ENCODE peak calls at places on chromosome 2, in nine cellular contexts. One of them, this sample, is unnamed.
A peak's percentile ranks its signal among the peaks of the same experiment; 100 is the strongest.

GRCh38 chr2:64866797-64867196 is 122.4 kb upstream of the SLC1A4 start:
- DNase-seq in naive thymus-derived CD4-positive, alpha-beta T cell: no peak
- DNase-seq in tibial nerve: peak; percentile 80
- DNase-seq in IMR-90: peak; percentile 98
- DNase-seq in lower lobe of right lung: no peak
- DNase-seq in SJSA1: peak; percentile 89
- DNase-seq in lung: no peak
- DNase-seq in uterus: peak; percentile 49
- DNase-seq in SK-N-SH: no peak
- DNase-seq in this sample: no peak

GRCh38 chr2:4354678-4355077 is 651.3 kb downstream of the DCDC2C start:
- DNase-seq in SJSA1: no peak
- DNase-seq in naive thymus-derived CD4-positive, alpha-beta T cell: no peak
- DNase-seq in lower lobe of right lung: no peak
- DNase-seq in tibial nerve: no peak
- DNase-seq in SK-N-SH: peak; percentile 51
- DNase-seq in lung: no peak
- DNase-seq in IMR-90: no peak
- DNase-seq in uterus: no peak
- DNase-seq in this sample: no peak

GRCh38 chr2:179180242-179180641 is 84.4 kb downstream of the SESTD1 start:
- DNase-seq in SK-N-SH: no peak
- DNase-seq in uterus: no peak
- DNase-seq in lower lobe of right lung: no peak
- DNase-seq in IMR-90: no peak
- DNase-seq in SJSA1: no peak
- DNase-seq in lung: no peak
- DNase-seq in naive thymus-derived CD4-positive, alpha-beta T cell: no peak
- DNase-seq in tibial nerve: no peak
- DNase-seq in this sample: no peak

GRCh38 chr2:85971369-85971768 is 82.6 kb upstream of the ST3GAL5 start:
- DNase-seq in IMR-90: peak; percentile 74
- DNase-seq in SJSA1: no peak
- DNase-seq in lung: no peak
- DNase-seq in SK-N-SH: no peak
- DNase-seq in lower lobe of right lung: no peak
- DNase-seq in naive thymus-derived CD4-positive, alpha-beta T cell: no peak
- DNase-seq in tibial nerve: no peak
- DNase-seq in uterus: no peak
- DNase-seq in this sample: no peak

GRCh38 chr2:239998006-239998405 is 27.1 kb downstream of the NDUFA10 start:
- DNase-seq in SK-N-SH: no peak
- DNase-seq in naive thymus-derived CD4-positive, alpha-beta T cell: no peak
- DNase-seq in IMR-90: no peak
- DNase-seq in lower lobe of right lung: no peak
- DNase-seq in lung: no peak
- DNase-seq in uterus: no peak
- DNase-seq in SJSA1: no peak
- DNase-seq in tibial nerve: no peak
- DNase-seq in this sample: no peak

GRCh38 chr2:63432373-63432772 is 155.9 kb downstream of the WDPCP start:
- DNase-seq in uterus: no peak
- DNase-seq in tibial nerve: no peak
- DNase-seq in naive thymus-derived CD4-positive, alpha-beta T cell: no peak
- DNase-seq in SJSA1: no peak
- DNase-seq in IMR-90: peak; percentile 66
- DNase-seq in SK-N-SH: no peak
- DNase-seq in lung: no peak
- DNase-seq in lower lobe of right lung: no peak
- DNase-seq in this sample: no peak

GRCh38 chr2:142865924-142866323 is 11.5 kb upstream of the KYNU start:
- DNase-seq in lung: no peak
- DNase-seq in IMR-90: peak; percentile 30
- DNase-seq in lower lobe of right lung: no peak
- DNase-seq in SK-N-SH: no peak
- DNase-seq in tibial nerve: no peak
- DNase-seq in SJSA1: no peak
- DNase-seq in uterus: no peak
- DNase-seq in naive thymus-derived CD4-positive, alpha-beta T cell: no peak
- DNase-seq in this sample: no peak

GRCh38 chr2:73759287-73759764 is 20.6 kb downstream of the DUSP11 start:
- DNase-seq in IMR-90: peak; percentile 58
- DNase-seq in SK-N-SH: no peak
- DNase-seq in uterus: peak; percentile 66
- DNase-seq in lung: no peak
- DNase-seq in lower lobe of right lung: no peak
- DNase-seq in naive thymus-derived CD4-positive, alpha-beta T cell: no peak
- DNase-seq in tibial nerve: no peak
- DNase-seq in SJSA1: no peak
- DNase-seq in this sample: no peak

GRCh38 chr2:10240911-10241610 is 61.6 kb upstream of the HPCAL1 start:
- DNase-seq in lung: no peak
- DNase-seq in naive thymus-derived CD4-positive, alpha-beta T cell: no peak
- DNase-seq in uterus: no peak
- DNase-seq in tibial nerve: no peak
- DNase-seq in SJSA1: no peak
- DNase-seq in lower lobe of right lung: peak; percentile 37
- DNase-seq in IMR-90: no peak
- DNase-seq in SK-N-SH: no peak
- DNase-seq in this sample: no peak

GRCh38 chr2:86031606-86032005 is 74.1 kb downstream of the POLR1A start:
- DNase-seq in lung: no peak
- DNase-seq in IMR-90: no peak
- DNase-seq in lower lobe of right lung: no peak
- DNase-seq in naive thymus-derived CD4-positive, alpha-beta T cell: no peak
- DNase-seq in SJSA1: no peak
- DNase-seq in SK-N-SH: no peak
- DNase-seq in uterus: no peak
- DNase-seq in tibial nerve: no peak
- DNase-seq in this sample: no peak

GRCh38 chr2:10279946-10280463 is 22.7 kb upstream of the HPCAL1 start:
- DNase-seq in naive thymus-derived CD4-positive, alpha-beta T cell: no peak
- DNase-seq in lower lobe of right lung: no peak
- DNase-seq in lung: no peak
- DNase-seq in uterus: no peak
- DNase-seq in SJSA1: no peak
- DNase-seq in SK-N-SH: no peak
- DNase-seq in tibial nerve: no peak
- DNase-seq in IMR-90: no peak
- DNase-seq in this sample: no peak

GRCh38 chr2:205731521-205731965 is 49.2 kb downstream of the NRP2 start:
- DNase-seq in SK-N-SH: no peak
- DNase-seq in lower lobe of right lung: no peak
- DNase-seq in SJSA1: peak; percentile 20
- DNase-seq in lung: no peak
- DNase-seq in tibial nerve: no peak
- DNase-seq in IMR-90: peak; percentile 98
- DNase-seq in uterus: no peak
- DNase-seq in naive thymus-derived CD4-positive, alpha-beta T cell: no peak
- DNase-seq in this sample: no peak

GRCh38 chr2:54773838-54774237 is 50.4 kb downstream of the EML6 start:
- DNase-seq in SK-N-SH: no peak
- DNase-seq in naive thymus-derived CD4-positive, alpha-beta T cell: no peak
- DNase-seq in lower lobe of right lung: no peak
- DNase-seq in SJSA1: no peak
- DNase-seq in lung: no peak
- DNase-seq in tibial nerve: no peak
- DNase-seq in uterus: no peak
- DNase-seq in IMR-90: no peak
- DNase-seq in this sample: no peak

GRCh38 chr2:230940476-230940815 is 15.4 kb upstream of the GPR55 start:
- DNase-seq in uterus: no peak
- DNase-seq in lower lobe of right lung: peak; percentile 24
- DNase-seq in tibial nerve: no peak
- DNase-seq in IMR-90: no peak
- DNase-seq in SJSA1: no peak
- DNase-seq in naive thymus-derived CD4-positive, alpha-beta T cell: no peak
- DNase-seq in SK-N-SH: no peak
- DNase-seq in lung: no peak
- DNase-seq in this sample: no peak

GRCh38 chr2:189613077-189613636 is 32.6 kb upstream of the SLC40A1 start:
- DNase-seq in tibial nerve: no peak
- DNase-seq in uterus: peak; percentile 37
- DNase-seq in SK-N-SH: no peak
- DNase-seq in IMR-90: peak; percentile 98
- DNase-seq in naive thymus-derived CD4-positive, alpha-beta T cell: no peak
- DNase-seq in lower lobe of right lung: no peak
- DNase-seq in lung: peak; percentile 39
- DNase-seq in SJSA1: peak; percentile 75
- DNase-seq in this sample: no peak

GRCh38 chr2:67289921-67290371 is 107.2 kb upstream of the ETAA1 start:
- DNase-seq in uterus: no peak
- DNase-seq in naive thymus-derived CD4-positive, alpha-beta T cell: no peak
- DNase-seq in lung: no peak
- DNase-seq in SJSA1: peak; percentile 30
- DNase-seq in SK-N-SH: no peak
- DNase-seq in IMR-90: peak; percentile 95
- DNase-seq in tibial nerve: no peak
- DNase-seq in lower lobe of right lung: no peak
- DNase-seq in this sample: no peak
- H3K27ac ChIP-seq in uterus: no peak overlapping the region
- H3K27ac ChIP-seq in naive thymus-derived CD4-positive, alpha-beta T cell: no peak overlapping the region
- H3K27ac ChIP-seq in lung: no peak overlapping the region
- H3K27ac ChIP-seq in SJSA1: peak overlapping the region; percentile 57
- H3K27ac ChIP-seq in SK-N-SH: no peak overlapping the region
- H3K27ac ChIP-seq in IMR-90: peak overlapping the region; percentile 20
- H3K27ac ChIP-seq in tibial nerve: no peak overlapping the region
- H3K27ac ChIP-seq in lower lobe of right lung: no peak overlapping the region
- H3K27ac ChIP-seq in this sample: no peak overlapping the region

GRCh38 chr2:227861011-227861410 is 10.4 kb upstream of the DAW1 start:
- DNase-seq in tibial nerve: no peak
- DNase-seq in lower lobe of right lung: no peak
- DNase-seq in lung: no peak
- DNase-seq in SJSA1: no peak
- DNase-seq in IMR-90: no peak
- DNase-seq in naive thymus-derived CD4-positive, alpha-beta T cell: no peak
- DNase-seq in uterus: no peak
- DNase-seq in SK-N-SH: no peak
- DNase-seq in this sample: no peak

GRCh38 chr2:227862227-227862740 is 9.1 kb upstream of the DAW1 start:
- DNase-seq in SK-N-SH: peak; percentile 48
- DNase-seq in SJSA1: peak; percentile 50
- DNase-seq in IMR-90: peak; percentile 64
- DNase-seq in lung: no peak
- DNase-seq in lower lobe of right lung: no peak
- DNase-seq in uterus: no peak
- DNase-seq in naive thymus-derived CD4-positive, alpha-beta T cell: no peak
- DNase-seq in tibial nerve: no peak
- DNase-seq in this sample: no peak

GRCh38 chr2:227864161-227864756 is 7.2 kb upstream of the DAW1 start:
- DNase-seq in SK-N-SH: no peak
- DNase-seq in lower lobe of right lung: no peak
- DNase-seq in tibial nerve: no peak
- DNase-seq in IMR-90: peak; percentile 49
- DNase-seq in lung: no peak
- DNase-seq in uterus: no peak
- DNase-seq in SJSA1: no peak
- DNase-seq in naive thymus-derived CD4-positive, alpha-beta T cell: no peak
- DNase-seq in this sample: no peak

GRCh38 chr2:227865281-227865680 is 6.2 kb upstream of the DAW1 start:
- DNase-seq in uterus: no peak
- DNase-seq in tibial nerve: no peak
- DNase-seq in naive thymus-derived CD4-positive, alpha-beta T cell: no peak
- DNase-seq in SJSA1: no peak
- DNase-seq in IMR-90: no peak
- DNase-seq in SK-N-SH: no peak
- DNase-seq in lung: no peak
- DNase-seq in lower lobe of right lung: no peak
- DNase-seq in this sample: no peak

GRCh38 chr2:227862741-227863588 is 8.5 kb upstream of the DAW1 start:
- DNase-seq in IMR-90: peak; percentile 83
- DNase-seq in uterus: no peak
- DNase-seq in SJSA1: peak; percentile 86
- DNase-seq in lung: no peak
- DNase-seq in tibial nerve: no peak
- DNase-seq in lower lobe of right lung: no peak
- DNase-seq in SK-N-SH: no peak
- DNase-seq in naive thymus-derived CD4-positive, alpha-beta T cell: no peak
- DNase-seq in this sample: no peak
- H3K27ac ChIP-seq in IMR-90: peak overlapping the region; percentile 27
- H3K27ac ChIP-seq in uterus: no peak overlapping the region
- H3K27ac ChIP-seq in SJSA1: peak overlapping the region; percentile 83
- H3K27ac ChIP-seq in lung: no peak overlapping the region
- H3K27ac ChIP-seq in tibial nerve: no peak overlapping the region
- H3K27ac ChIP-seq in lower lobe of right lung: no peak overlapping the region
- H3K27ac ChIP-seq in SK-N-SH: no peak overlapping the region
- H3K27ac ChIP-seq in naive thymus-derived CD4-positive, alpha-beta T cell: no peak overlapping the region
- H3K27ac ChIP-seq in this sample: peak overlapping the region; percentile 92

GRCh38 chr2:217279571-217279970 is 419.7 kb upstream of the TNP1 start:
- DNase-seq in IMR-90: peak; percentile 96
- DNase-seq in uterus: no peak
- DNase-seq in lower lobe of right lung: no peak
- DNase-seq in naive thymus-derived CD4-positive, alpha-beta T cell: no peak
- DNase-seq in SJSA1: peak; percentile 87
- DNase-seq in SK-N-SH: no peak
- DNase-seq in tibial nerve: no peak
- DNase-seq in lung: no peak
- DNase-seq in this sample: no peak
- H3K27ac ChIP-seq in IMR-90: peak overlapping the region; percentile 91
- H3K27ac ChIP-seq in uterus: peak overlapping the region; percentile 1
- H3K27ac ChIP-seq in lower lobe of right lung: no peak overlapping the region
- H3K27ac ChIP-seq in naive thymus-derived CD4-positive, alpha-beta T cell: no peak overlapping the region
- H3K27ac ChIP-seq in SJSA1: peak overlapping the region; percentile 61
- H3K27ac ChIP-seq in SK-N-SH: no peak overlapping the region
- H3K27ac ChIP-seq in tibial nerve: no peak overlapping the region
- H3K27ac ChIP-seq in lung: peak overlapping the region; percentile 26
- H3K27ac ChIP-seq in this sample: no peak overlapping the region

GRCh38 chr2:219385958-219386520 is 1.7 kb downstream of the DNPEP start:
- DNase-seq in SJSA1: no peak
- DNase-seq in SK-N-SH: no peak
- DNase-seq in IMR-90: no peak
- DNase-seq in lower lobe of right lung: no peak
- DNase-seq in lung: no peak
- DNase-seq in naive thymus-derived CD4-positive, alpha-beta T cell: no peak
- DNase-seq in tibial nerve: no peak
- DNase-seq in uterus: no peak
- DNase-seq in this sample: no peak

GRCh38 chr2:219388845-219389156 is 1.1 kb upstream of the DNPEP start:
- DNase-seq in uterus: no peak
- DNase-seq in tibial nerve: no peak
- DNase-seq in SK-N-SH: no peak
- DNase-seq in naive thymus-derived CD4-positive, alpha-beta T cell: no peak
- DNase-seq in IMR-90: no peak
- DNase-seq in SJSA1: no peak
- DNase-seq in lung: no peak
- DNase-seq in lower lobe of right lung: no peak
- DNase-seq in this sample: no peak

GRCh38 chr2:219386532-219387280 is 1.0 kb downstream of the DNPEP start:
- DNase-seq in IMR-90: no peak
- DNase-seq in lower lobe of right lung: peak; percentile 52
- DNase-seq in SK-N-SH: no peak
- DNase-seq in uterus: no peak
- DNase-seq in lung: peak; percentile 37
- DNase-seq in naive thymus-derived CD4-positive, alpha-beta T cell: peak; percentile 20
- DNase-seq in SJSA1: no peak
- DNase-seq in tibial nerve: no peak
- DNase-seq in this sample: no peak

GRCh38 chr2:219387284-219388126 is at the start of gene DNPEP:
- DNase-seq in lower lobe of right lung: peak; percentile 94
- DNase-seq in SK-N-SH: peak; percentile 98
- DNase-seq in naive thymus-derived CD4-positive, alpha-beta T cell: no peak
- DNase-seq in tibial nerve: peak; percentile 90
- DNase-seq in IMR-90: peak; percentile 89
- DNase-seq in lung: peak; percentile 94
- DNase-seq in SJSA1: peak; percentile 86
- DNase-seq in uterus: peak; percentile 83
- DNase-seq in this sample: peak; percentile 97

GRCh38 chr2:219388127-219388844 is 574 bp upstream of the DNPEP start:
- DNase-seq in SK-N-SH: peak; percentile 99
- DNase-seq in IMR-90: peak; percentile 95
- DNase-seq in lower lobe of right lung: peak; percentile 99
- DNase-seq in naive thymus-derived CD4-positive, alpha-beta T cell: peak; percentile 98
- DNase-seq in uterus: peak; percentile 99
- DNase-seq in lung: peak; percentile 99
- DNase-seq in tibial nerve: peak; percentile 95
- DNase-seq in SJSA1: peak; percentile 83
- DNase-seq in this sample: peak; percentile 100
- H3K27ac ChIP-seq in SK-N-SH: peak overlapping the region; percentile 75
- H3K27ac ChIP-seq in IMR-90: peak overlapping the region; percentile 68
- H3K27ac ChIP-seq in lower lobe of right lung: peak overlapping the region; percentile 94
- H3K27ac ChIP-seq in naive thymus-derived CD4-positive, alpha-beta T cell: peak overlapping the region; percentile 78
- H3K27ac ChIP-seq in uterus: peak overlapping the region; percentile 96
- H3K27ac ChIP-seq in lung: peak overlapping the region; percentile 89
- H3K27ac ChIP-seq in tibial nerve: peak overlapping the region; percentile 96
- H3K27ac ChIP-seq in SJSA1: no peak overlapping the region
- H3K27ac ChIP-seq in this sample: peak overlapping the region; percentile 49